ENCODE peak calls at places on chromosomes 1 and 21, in eight cellular contexts. B is GM23338, U is transverse colon, X is HCT116, N is HepG2, R is breast epithelium, W is stomach, V is Panc1. F is an unnamed sample.

GRCh38 chr1:116389013-116389412 is 16.0 kb downstream of the ATP1A1 start:
- DNase-seq in V (no peak), N (no peak), X (no peak), R (no peak), U (no peak), W (peak; percentile 43), B (no peak), F (no peak)

GRCh38 chr1:143661418-143662120 is 310.2 kb downstream of the FAM72C start:
- DNase-seq in R (no peak), X (no peak), N (no peak), W (no peak), U (no peak), V (no peak), B (peak; percentile 5), F (no peak)

GRCh38 chr1:226044514-226045132 is 17.9 kb upstream of the H3-3A start:
- DNase-seq in N (no peak), V (no peak), U (no peak), B (no peak), W (no peak), R (no peak), X (no peak), F (no peak)

GRCh38 chr1:67689267-67690017 is 4.4 kb downstream of the GADD45A start:
- DNase-seq in V (no peak), R (no peak), W (no peak), X (no peak), B (no peak), N (no peak), U (no peak), F (no peak)

GRCh38 chr1:59631561-59631960 is 183.2 kb upstream of the HOOK1 start:
- DNase-seq in B (no peak), X (no peak), V (no peak), N (no peak), R (no peak), U (no peak), W (no peak), F (no peak)

GRCh38 chr1:211145944-211146343 is 12.0 kb upstream of the KCNH1 start:
- DNase-seq in U (peak; percentile 65), V (no peak), B (no peak), N (no peak), X (no peak), W (no peak), R (no peak), F (no peak)

GRCh38 chr1:18341291-18342058 is 139.3 kb upstream of the KLHDC7A start:
- DNase-seq in V (no peak), B (no peak), U (no peak), W (no peak), X (no peak), R (no peak), N (no peak), F (no peak)

GRCh38 chr1:30761312-30762151 is 4.0 kb upstream of the LAPTM5 start:
- DNase-seq in W (no peak), X (no peak), U (no peak), V (no peak), B (no peak), R (no peak), N (no peak), F (no peak)

GRCh38 chr1:54294846-54295245 is 94.9 kb downstream of the MRPL37 start:
- DNase-seq in R (no peak), B (no peak), N (no peak), X (no peak), V (no peak), W (no peak), U (no peak), F (no peak)

GRCh38 chr1:3914911-3915310 is 14.8 kb upstream of the C1orf174 start:
- DNase-seq in N (no peak), B (no peak), V (no peak), W (no peak), X (no peak), U (no peak), R (no peak), F (no peak)

GRCh38 chr21:41640756-41641509 is 125.9 kb downstream of the RIPK4 start:
- DNase-seq in X (no peak), N (no peak), U (no peak), W (no peak), R (no peak), V (no peak), B (no peak), F (no peak)

GRCh38 chr1:41733725-41734124 is 185.0 kb downstream of the HIVEP3 start:
- DNase-seq in X (no peak), U (no peak), R (no peak), N (no peak), W (no peak), B (no peak), V (no peak), F (no peak)

GRCh38 chr1:28983509-28984310 is 69.3 kb downstream of the EPB41 start:
- DNase-seq in B (peak; percentile 33), N (peak; percentile 79), R (no peak), V (no peak), W (peak; percentile 29), U (no peak), X (no peak), F (no peak)

GRCh38 chr21:30818837-30819236 is 5.8 kb upstream of the KRTAP8-1 start:
- DNase-seq in B (no peak), V (no peak), R (no peak), X (no peak), U (no peak), W (no peak), N (no peak), F (no peak)

GRCh38 chr1:101216623-101217022 is 20.2 kb upstream of the S1PR1 start:
- DNase-seq in U (no peak), V (no peak), R (no peak), W (no peak), N (no peak), X (no peak), B (peak; percentile 63), F (no peak)

GRCh38 chr21:16978309-16978895 is 534.4 kb upstream of the CXADR start:
- DNase-seq in X (no peak), W (no peak), V (no peak), N (no peak), U (no peak), B (no peak), R (no peak), F (no peak)

GRCh38 chr1:2386636-2387611 is 4.4 kb downstream of the MORN1 start:
- DNase-seq in V (no peak), R (no peak), B (no peak), X (no peak), N (no peak), W (no peak), U (peak; percentile 5), F (no peak)

GRCh38 chr1:101995984-101996731 is 568 bp downstream of the OLFM3 start:
- DNase-seq in V (no peak), B (peak; percentile 47), N (no peak), W (no peak), X (no peak), R (no peak), U (no peak), F (no peak)

GRCh38 chr1:221276911-221277310 is 397.7 kb downstream of the HLX start:
- DNase-seq in X (no peak), V (no peak), W (no peak), R (no peak), U (no peak), N (no peak), B (no peak), F (no peak)

GRCh38 chr21:28669978-28670377 is 322.7 kb downstream of the LTN1 start:
- DNase-seq in N (no peak), R (no peak), V (no peak), W (no peak), U (no peak), B (no peak), X (no peak), F (no peak)

GRCh38 chr1:48073773-48074172 is 76.6 kb upstream of the TRABD2B start:
- DNase-seq in N (no peak), W (no peak), X (no peak), U (no peak), B (no peak), R (no peak), V (no peak), F (no peak)

GRCh38 chr21:28212056-28212455 is 780.6 kb downstream of the LTN1 start:
- DNase-seq in N (no peak), X (no peak), U (no peak), R (no peak), V (no peak), B (no peak), W (no peak), F (no peak)

GRCh38 chr1:3727042-3727824 is 25.0 kb upstream of the CCDC27 start:
- DNase-seq in N (no peak), X (no peak), B (peak; percentile 79), R (no peak), U (no peak), V (no peak), W (peak; percentile 30), F (no peak)

GRCh38 chr1:3659093-3659492 is 6.8 kb downstream of the TP73 start:
- DNase-seq in B (no peak), V (no peak), R (no peak), X (no peak), W (no peak), N (no peak), U (no peak), F (no peak)

GRCh38 chr1:41853907-41854306 is 64.8 kb downstream of the HIVEP3 start:
- DNase-seq in X (no peak), W (no peak), R (no peak), U (no peak), B (no peak), N (no peak), V (no peak), F (no peak)

DNA sequence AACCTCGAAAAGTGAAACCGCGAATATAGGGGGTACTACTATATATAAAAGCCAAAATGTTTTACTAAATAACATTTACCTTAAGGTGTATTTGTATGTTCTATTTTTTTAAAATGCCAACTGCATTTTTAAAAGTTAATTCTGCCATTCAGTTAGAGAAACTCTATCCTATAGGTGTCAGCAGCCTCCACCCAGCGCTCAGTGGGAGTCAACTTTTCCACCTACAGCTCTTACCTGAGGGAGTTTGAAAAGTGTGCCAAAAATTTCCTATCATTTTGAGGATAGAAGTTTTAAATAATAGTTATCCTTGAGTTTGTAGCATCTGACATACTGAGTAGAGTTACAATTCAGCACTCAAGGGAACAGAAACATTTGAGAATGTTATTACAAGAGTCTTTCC is 6.1 kb upstream of the HP1BP3 start:
- DNase-seq in W (no peak), X (no peak), R (no peak), V (no peak), N (no peak), U (no peak), B (no peak), F (no peak)
- TF ChIP-seq CTCF in W (no peak), X (no peak), R (no peak), V (no peak), N (no peak), U (no peak), B (peak; percentile 14), F (no peak)

GRCh38 chr1:234699795-234700665 is 90.1 kb upstream of the IRF2BP2 start:
- DNase-seq in X (peak; percentile 10), N (no peak), U (no peak), R (no peak), W (no peak), V (no peak), B (no peak), F (no peak)
- TF ChIP-seq POLR2AphosphoS5 in X (no peak), N (no peak), U (peak; percentile 48), R (no peak), W (no peak), V (no peak), B (no peak), F (peak; percentile 53)

GRCh38 chr1:183087001-183087400 is 63.8 kb downstream of the LAMC1 start:
- DNase-seq in U (no peak), B (no peak), V (no peak), R (no peak), X (no peak), W (no peak), N (no peak), F (no peak)
- H3K4me1 ChIP-seq in U (peaks cover 32% of the 10 kb centered on the region), B (peaks cover 25% of the 10 kb centered on the region), V (peaks cover 15% of the 10 kb centered on the region), R (no peaks in the 10 kb centered on the region), X (peaks cover 24% of the 10 kb centered on the region), W (peaks cover 41% of the 10 kb centered on the region), N (peaks cover 80% of the 10 kb centered on the region), F (peaks cover 25% of the 10 kb centered on the region)

GRCh38 chr1:216600730-216601426 is 122.4 kb downstream of the ESRRG start:
- DNase-seq in B (peak; percentile 89), V (peak; percentile 57), W (peak; percentile 74), X (no peak), U (peak; percentile 79), R (peak; percentile 48), N (peak; percentile 18), F (peak; percentile 85)
- TF ChIP-seq CTCF in B (peak; percentile 53), V (peak; percentile 78), W (no peak), X (no peak), U (peak; percentile 54), R (peak; percentile 41), N (peak; percentile 52), F (peak; percentile 64)

F was measured in suprapubic skin.